ENCODE peak calls at places on chromosomes 4 and X, in seven cellular contexts. E is prostate gland, J is HepG2, C is breast epithelium, S is HL-60, H is stomach, D is spleen. Q is an unnamed sample.

GRCh38 chrX:44072631-44073030 is 99.4 kb upstream of the NDP start:
- DNase-seq in E (no peak), C (no peak), J (no peak), H (no peak), D (no peak), S (no peak), Q (no peak)

GRCh38 chr4:41661447-41662076 is 87.0 kb downstream of the PHOX2B start:
- DNase-seq in D (no peak), S (peak; percentile 38), J (peak; percentile 12), C (peak; percentile 29), H (peak; percentile 65), E (peak; percentile 51), Q (peak; percentile 54)

GRCh38 chrX:49053223-49054072 is 5.4 kb upstream of the CCDC120 start:
- DNase-seq in E (peak; percentile 22), J (peak; percentile 45), D (peak; percentile 89), C (no peak), H (peak; percentile 62), S (no peak), Q (peak; percentile 69)

GRCh38 chrX:19649227-19650009 is 134.1 kb upstream of the MAP3K15 start:
- DNase-seq in D (no peak), C (no peak), E (no peak), S (no peak), J (no peak), H (no peak), Q (no peak)

GRCh38 chrX:74450803-74451449 is 29.6 kb downstream of the SLC16A2 start:
- DNase-seq in C (no peak), S (peak; percentile 72), E (no peak), J (no peak), D (no peak), H (no peak), Q (no peak)

GRCh38 chr4:98518555-98519267 is 139.7 kb downstream of the TSPAN5 start:
- DNase-seq in E (no peak), H (no peak), S (no peak), D (no peak), C (no peak), J (no peak), Q (no peak)

GRCh38 chr4:52577285-52577968 is 81.7 kb downstream of the USP46 start:
- DNase-seq in J (no peak), C (no peak), E (no peak), H (no peak), D (no peak), S (no peak), Q (no peak)

GRCh38 chrX:39953879-39954278 is 143.9 kb downstream of the BCOR start:
- DNase-seq in J (peak; percentile 88), D (no peak), C (peak; percentile 77), S (no peak), E (peak; percentile 88), H (peak; percentile 93), Q (peak; percentile 86)

GRCh38 chr4:4864443-4864939 is 5.0 kb downstream of the MSX1 start:
- DNase-seq in D (peak; percentile 52), E (no peak), S (no peak), H (no peak), C (no peak), J (no peak), Q (no peak)

GRCh38 chr4:2043396-2044118 is 15.6 kb upstream of the NAT8L start:
- DNase-seq in H (no peak), J (no peak), S (no peak), D (peak; percentile 69), E (no peak), C (no peak), Q (no peak)

GRCh38 chr4:28075557-28075956 is 1214.9 kb downstream of the STIM2 start:
- DNase-seq in C (no peak), S (no peak), D (no peak), H (no peak), J (no peak), E (no peak), Q (no peak)

GRCh38 chr4:67762091-67762490 is 7.9 kb upstream of the GNRHR start:
- DNase-seq in J (no peak), E (no peak), H (no peak), D (no peak), C (no peak), S (no peak), Q (no peak)

GRCh38 chrX:73683236-73683859 is 120.4 kb downstream of the CHIC1 start:
- DNase-seq in H (no peak), D (no peak), J (no peak), E (no peak), C (no peak), S (no peak), Q (no peak)

GRCh38 chr4:124938836-124939235 is 226.3 kb upstream of the ANKRD50 start:
- DNase-seq in D (no peak), E (no peak), J (no peak), S (no peak), C (no peak), H (no peak), Q (no peak)

GRCh38 chr4:162700815-162701361 is 465.8 kb downstream of the NAF1 start:
- DNase-seq in D (no peak), C (no peak), S (no peak), J (peak; percentile 3), H (no peak), E (no peak), Q (no peak)

GRCh38 chr4:71380721-71381120 is 41.9 kb downstream of the SLC4A4 start:
- DNase-seq in D (no peak), E (no peak), S (no peak), J (no peak), H (no peak), C (no peak), Q (no peak)

GRCh38 chrX:18888281-18888680 is 95.6 kb downstream of the PHKA2 start:
- DNase-seq in H (no peak), J (no peak), D (peak; percentile 41), C (no peak), S (no peak), E (no peak), Q (no peak)

GRCh38 chr4:174222266-174222872 is 61.1 kb downstream of the FBXO8 start:
- DNase-seq in J (peak; percentile 16), D (no peak), S (no peak), H (no peak), E (no peak), C (no peak), Q (no peak)

GRCh38 chr4:7287918-7288280 is 95.6 kb downstream of the SORCS2 start:
- DNase-seq in S (no peak), D (no peak), E (no peak), H (no peak), J (no peak), C (no peak), Q (no peak)

GRCh38 chrX:107574054-107574683 is 54.1 kb upstream of the PRPS1 start:
- DNase-seq in C (no peak), E (no peak), D (no peak), J (peak; percentile 79), H (no peak), S (no peak), Q (no peak)

GRCh38 chr4:76182463-76182862 is 31.2 kb downstream of the SCARB2 start:
- DNase-seq in S (no peak), J (no peak), C (no peak), H (no peak), D (no peak), E (no peak), Q (no peak)

GRCh38 chr4:40283413-40283812 is 51.7 kb upstream of the CHRNA9 start:
- DNase-seq in C (no peak), D (no peak), E (no peak), J (no peak), H (no peak), S (no peak), Q (no peak)

GRCh38 chr4:91488946-91489345 is 814.8 kb upstream of the GRID2 start:
- DNase-seq in S (no peak), E (no peak), H (no peak), J (no peak), C (no peak), D (no peak), Q (no peak)

GRCh38 chrX:86148024-86148511 is at the start of gene DACH2:
- DNase-seq in J (peak; percentile 40), H (peak; percentile 78), C (peak; percentile 44), E (peak; percentile 75), S (peak; percentile 1), D (peak; percentile 83), Q (peak; percentile 66)

DNA sequence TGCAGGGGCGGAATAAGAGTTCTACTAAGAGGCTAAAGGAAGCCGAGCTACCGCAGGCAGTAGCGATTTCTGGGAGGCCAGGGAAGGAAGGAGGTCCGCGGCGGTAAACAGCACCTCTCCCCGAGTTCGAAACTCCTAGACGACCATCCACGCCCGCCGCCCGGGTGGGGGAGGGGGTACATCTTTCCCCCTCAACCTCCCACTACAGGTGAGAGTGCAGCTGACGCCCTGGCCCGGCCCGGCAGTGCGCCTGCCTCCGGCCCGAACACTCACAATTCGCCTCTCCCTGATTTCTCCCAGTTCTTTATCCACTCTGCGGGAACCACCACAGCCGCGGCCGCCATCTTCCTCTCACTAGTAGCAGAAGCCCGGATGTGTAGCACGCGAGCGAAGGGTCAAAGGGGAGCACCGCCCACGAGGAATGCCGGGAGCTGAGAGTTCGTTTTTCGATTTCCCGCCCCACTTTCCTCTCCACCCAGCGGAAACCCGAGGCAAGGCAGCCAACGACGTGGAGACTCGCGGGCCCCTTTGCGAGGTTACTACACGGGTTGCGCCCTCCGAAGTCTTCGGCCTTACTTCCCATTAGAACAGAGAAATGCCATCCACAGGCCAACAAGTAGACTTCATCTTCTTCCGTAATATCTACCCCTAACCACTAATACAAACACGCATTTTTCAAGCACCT is at the start of gene THOC2:
- DNase-seq in H (peak; percentile 83), J (peak; percentile 73), C (peak; percentile 78), E (peak; percentile 69), D (peak; percentile 92), S (peak; percentile 90), Q (peak; percentile 87)
- TF ChIP-seq CTCF in H (no peak), J (peak; percentile 45), C (peak; percentile 45), E (peak; percentile 42), D (peak; percentile 61), S (no peak), Q (peak; percentile 40)

DNA sequence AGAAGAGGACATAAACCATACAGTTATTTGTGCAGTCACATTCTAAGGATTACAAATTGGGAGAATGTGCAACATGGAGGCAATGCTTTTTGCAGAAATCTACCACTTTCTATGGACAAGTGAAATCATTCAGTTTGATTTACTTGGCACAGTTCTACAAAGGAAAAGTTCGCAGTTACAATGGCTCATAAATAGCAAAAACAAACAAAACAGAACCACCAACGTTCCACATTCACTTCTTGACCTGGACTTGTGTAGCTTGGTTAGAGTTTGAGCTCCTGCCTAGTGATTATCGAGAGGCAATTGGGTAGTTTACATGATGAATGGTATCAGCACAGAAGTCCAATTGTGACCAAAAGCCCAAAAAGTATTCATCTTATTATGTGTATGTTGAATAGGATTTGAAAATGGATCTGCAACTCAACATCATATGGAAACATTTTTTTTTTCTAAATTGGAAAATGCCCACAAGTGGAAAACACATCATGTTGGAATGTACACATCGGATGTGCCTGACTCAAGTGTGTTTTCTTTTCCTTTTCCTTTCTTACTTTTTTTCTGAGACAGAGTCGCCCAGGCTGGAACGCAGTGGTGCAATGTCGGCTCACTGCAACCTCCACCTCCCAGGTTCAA is 123.8 kb downstream of the LUZP4 start:
- DNase-seq in S (no peak), C (no peak), J (no peak), E (no peak), H (no peak), D (no peak), Q (no peak)
- H3K27ac ChIP-seq in S (no peak overlapping the region), C (no peak overlapping the region), J (no peak overlapping the region), E (no peak overlapping the region), H (no peak overlapping the region), D (no peak overlapping the region), Q (no peak overlapping the region)

GRCh38 chrX:144333429-144333828 is 449.6 kb downstream of the UBE2NL start:
- DNase-seq in S (no peak), C (no peak), E (no peak), D (no peak), J (no peak), H (no peak), Q (no peak)
- TF ChIP-seq POLR2AphosphoS5 in S (no peak), C (no peak), E (no peak), D (no peak), J (no peak), H (no peak), Q (no peak)

GRCh38 chr4:57094482-57095223 is 15.5 kb downstream of the IGFBP7 start:
- DNase-seq in E (no peak), J (no peak), C (no peak), S (no peak), H (no peak), D (no peak), Q (no peak)
- TF ChIP-seq CTCF in E (no peak), J (no peak), C (no peak), S (no peak), H (no peak), D (no peak), Q (no peak)

Q was measured in transverse colon.